ENCODE peak calls at places on chromosomes 2 and 18, in seven cellular contexts. K, R, P, E, A, V and H are unnamed samples.

GRCh38 chr2:64653174-64654062 is at the start of gene SERTAD2:
- DNase-seq in K (peak), R (peak), P (peak), E (peak), A (peak), V (peak), H (peak)

GRCh38 chr18:676747-677544 is 19.5 kb downstream of the TYMS start:
- DNase-seq in K (no peak), R (no peak), P (no peak), E (no peak), A (no peak), V (no peak), H (no peak)

GRCh38 chr2:27024188-27024587 is 8.6 kb upstream of the TMEM214 start:
- DNase-seq in K (peak), R (no peak), P (no peak), E (no peak), A (no peak), V (no peak), H (no peak)

GRCh38 chr2:43402452-43402937 is 176.1 kb upstream of the ZFP36L2 start:
- DNase-seq in K (no peak), R (no peak), P (no peak), E (no peak), A (no peak), V (peak), H (no peak)

GRCh38 chr2:85534099-85534498 is 4.9 kb upstream of the MAT2A start:
- DNase-seq in K (no peak), R (no peak), P (no peak), E (no peak), A (no peak), V (no peak), H (no peak)

GRCh38 chr2:102424754-102425153 is 1.8 kb downstream of the IL18RAP start:
- DNase-seq in K (no peak), R (no peak), P (no peak), E (no peak), A (no peak), V (no peak), H (no peak)

GRCh38 chr18:666177-666576 is 8.7 kb downstream of the TYMS start:
- DNase-seq in K (no peak), R (no peak), P (no peak), E (no peak), A (no peak), V (no peak), H (no peak)

GRCh38 chr2:62309465-62310091 is 113.7 kb downstream of the B3GNT2 start:
- DNase-seq in K (no peak), R (no peak), P (peak), E (no peak), A (peak), V (no peak), H (no peak)

GRCh38 chr18:23887493-23887892 is 127.1 kb upstream of the TTC39C start:
- DNase-seq in K (no peak), R (no peak), P (peak), E (no peak), A (no peak), V (peak), H (no peak)

GRCh38 chr2:26557244-26557925 is 79.5 kb upstream of the OTOF start:
- DNase-seq in K (no peak), R (peak), P (no peak), E (no peak), A (no peak), V (no peak), H (no peak)

GRCh38 chr2:186477782-186478181 is 8.3 kb upstream of the ZC3H15 start:
- DNase-seq in K (no peak), R (no peak), P (no peak), E (no peak), A (no peak), V (no peak), H (no peak)

GRCh38 chr2:176080540-176081355 is 3.0 kb downstream of the EVX2 start:
- DNase-seq in K (no peak), R (peak), P (no peak), E (no peak), A (no peak), V (no peak), H (no peak)

GRCh38 chr2:241804326-241805276 is 4.4 kb upstream of the NEU4 start:
- DNase-seq in K (no peak), R (peak), P (peak), E (no peak), A (no peak), V (peak), H (no peak)

GRCh38 chr18:42414756-42415454 is 459.9 kb downstream of the PIK3C3 start:
- DNase-seq in K (no peak), R (no peak), P (peak), E (peak), A (no peak), V (peak), H (peak)

GRCh38 chr2:120858361-120858760 is 122.7 kb downstream of the GLI2 start:
- DNase-seq in K (no peak), R (no peak), P (no peak), E (no peak), A (no peak), V (no peak), H (no peak)

GRCh38 chr2:36734304-36734703 is 37.8 kb downstream of the VIT start:
- DNase-seq in K (no peak), R (no peak), P (peak), E (no peak), A (no peak), V (peak), H (no peak)

GRCh38 chr2:117902933-117903332 is 88.4 kb downstream of the DDX18 start:
- DNase-seq in K (no peak), R (no peak), P (no peak), E (no peak), A (no peak), V (no peak), H (no peak)

GRCh38 chr18:21123290-21123926 is 11.8 kb upstream of the ROCK1 start:
- DNase-seq in K (no peak), R (no peak), P (no peak), E (no peak), A (no peak), V (no peak), H (no peak)

GRCh38 chr18:8332286-8332685 is 277.0 kb upstream of the RAB12 start:
- DNase-seq in K (no peak), R (no peak), P (no peak), E (no peak), A (no peak), V (no peak), H (no peak)

GRCh38 chr18:56676639-56677038 is 25.5 kb downstream of the WDR7 start:
- DNase-seq in K (no peak), R (no peak), P (no peak), E (no peak), A (peak), V (no peak), H (no peak)

GRCh38 chr2:240439698-240440151 is 4.3 kb downstream of the GPC1 start:
- DNase-seq in K (no peak), R (peak), P (no peak), E (no peak), A (no peak), V (no peak), H (no peak)

GRCh38 chr2:126890962-126891450 is 7.7 kb upstream of the TEX51 start:
- DNase-seq in K (no peak), R (no peak), P (no peak), E (no peak), A (no peak), V (no peak), H (no peak)

GRCh38 chr2:122136071-122136470 is 380.6 kb downstream of the TSN start:
- DNase-seq in K (peak), R (no peak), P (peak), E (no peak), A (no peak), V (peak), H (no peak)

GRCh38 chr2:161206491-161207032 is 46.3 kb downstream of the TANK start:
- DNase-seq in K (no peak), R (no peak), P (peak), E (no peak), A (no peak), V (no peak), H (no peak)

GRCh38 chr2:190838492-190838910 is 42.1 kb upstream of the GLS start:
- DNase-seq in K (no peak), R (no peak), P (peak), E (no peak), A (no peak), V (peak), H (peak)

GRCh38 chr18:3211236-3211992 is 8.4 kb downstream of the MYOM1 start:
- DNase-seq in K (no peak), R (no peak), P (peak), E (no peak), A (peak), V (peak), H (peak)

GRCh38 chr2:238938460-238939055 is 90.7 kb downstream of the TWIST2 start:
- DNase-seq in K (no peak), R (peak), P (peak), E (peak), A (peak), V (peak), H (peak)

GRCh38 chr2:238277695-238278094 is 10.7 kb downstream of the PER2 start:
- DNase-seq in K (no peak), R (peak), P (no peak), E (no peak), A (no peak), V (no peak), H (no peak)

GRCh38 chr2:198928026-198928425 is 529.7 kb downstream of the SATB2 start:
- DNase-seq in K (no peak), R (peak), P (no peak), E (no peak), A (no peak), V (no peak), H (no peak)

GRCh38 chr2:173062806-173063205 is 12.8 kb upstream of the MAP3K20 start:
- DNase-seq in K (no peak), R (no peak), P (peak), E (no peak), A (no peak), V (no peak), H (no peak)

GRCh38 chr18:32086866-32087265 is 4.8 kb upstream of the RNF138 start:
- DNase-seq in K (no peak), R (no peak), P (peak), E (no peak), A (no peak), V (peak), H (peak)

GRCh38 chr2:239507576-239508258 is 106.9 kb upstream of the HDAC4 start:
- DNase-seq in K (no peak), R (no peak), P (no peak), E (no peak), A (no peak), V (no peak), H (no peak)

GRCh38 chr2:3664118-3664517 is 6.1 kb downstream of the ALLC start:
- DNase-seq in K (no peak), R (no peak), P (no peak), E (no peak), A (no peak), V (no peak), H (no peak)

GRCh38 chr2:151051584-151052220 is 210.0 kb downstream of the RBM43 start:
- DNase-seq in K (peak), R (no peak), P (peak), E (no peak), A (peak), V (peak), H (peak)

GRCh38 chr2:75340560-75340959 is 141.2 kb upstream of the TACR1 start:
- DNase-seq in K (no peak), R (no peak), P (no peak), E (no peak), A (no peak), V (peak), H (no peak)

GRCh38 chr2:187055463-187055862 is 206.5 kb upstream of the ZSWIM2 start:
- DNase-seq in K (no peak), R (no peak), P (peak), E (no peak), A (no peak), V (no peak), H (no peak)

GRCh38 chr2:205129531-205129930 is 552.8 kb upstream of the NRP2 start:
- DNase-seq in K (no peak), R (no peak), P (no peak), E (no peak), A (no peak), V (no peak), H (no peak)

GRCh38 chr18:77114564-77115391 is 17.8 kb downstream of the MBP start:
- DNase-seq in K (peak), R (peak), P (peak), E (peak), A (peak), V (peak), H (peak)

GRCh38 chr2:239186516-239186915 is 214.3 kb downstream of the HDAC4 start:
- DNase-seq in K (no peak), R (no peak), P (no peak), E (no peak), A (no peak), V (no peak), H (no peak)

GRCh38 chr18:62452280-62452824 is 70.5 kb upstream of the ZCCHC2 start:
- DNase-seq in K (peak), R (no peak), P (peak), E (no peak), A (no peak), V (no peak), H (no peak)

DNA sequence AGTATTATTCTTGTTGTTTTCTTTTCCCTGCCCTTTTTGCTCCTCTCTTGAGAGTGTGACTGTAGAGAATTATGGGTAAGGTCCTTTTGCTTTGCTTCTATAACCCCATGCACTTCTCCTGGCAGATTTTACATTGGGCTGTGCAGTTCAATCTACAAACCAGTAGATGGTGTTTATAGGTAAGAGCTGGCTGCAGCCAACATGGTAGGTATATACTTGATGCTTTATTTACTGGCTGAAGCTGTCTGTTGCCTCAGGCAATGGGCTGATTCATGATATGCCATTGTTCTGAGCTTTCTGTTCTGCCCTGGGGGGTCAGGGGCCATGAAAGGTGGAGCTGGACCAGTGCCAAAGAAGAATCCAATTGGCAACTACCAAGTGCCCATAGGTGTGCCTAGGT is 48.3 kb upstream of the MYL1 start:
- DNase-seq in K (no peak), R (no peak), P (no peak), E (no peak), A (no peak), V (no peak), H (no peak)
- TF ChIP-seq CTCF in K (no peak), R (no peak), P (no peak), E (no peak), A (peak), V (no peak), H (no peak)

GRCh38 chr2:113768770-113769169 is 12.3 kb upstream of the SLC35F5 start:
- DNase-seq in K (no peak), R (no peak), P (no peak), E (no peak), A (no peak), V (peak), H (no peak)
- H3K4me3 ChIP-seq in K (no peak), R (no peak), P (no peak), E (no peak), A (no peak), V (no peak), H (no peak)

DNA sequence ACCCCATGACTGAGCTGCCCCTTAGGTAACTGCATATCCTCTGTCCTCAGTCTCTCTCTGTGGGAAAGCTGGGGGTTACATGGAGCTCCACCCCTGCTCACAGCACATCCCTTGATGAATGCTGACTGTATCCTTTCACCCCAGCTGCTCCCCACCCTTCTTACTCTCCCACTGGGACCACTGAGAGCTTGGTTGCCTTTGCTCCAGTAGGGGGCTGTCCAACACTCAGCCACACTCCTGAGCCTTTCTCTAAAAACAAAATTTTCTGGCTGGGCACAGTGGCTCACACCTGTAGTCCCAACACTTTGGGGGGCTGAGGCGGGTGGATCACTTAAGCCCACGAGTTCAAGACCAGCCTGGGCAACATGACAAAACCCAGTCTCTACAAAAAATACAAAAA is 89.2 kb upstream of the MSH2 start:
- DNase-seq in K (no peak), R (no peak), P (no peak), E (no peak), A (no peak), V (no peak), H (no peak)
- TF ChIP-seq CTCF in K (no peak), R (no peak), P (no peak), E (no peak), A (no peak), V (no peak), H (peak)

DNA sequence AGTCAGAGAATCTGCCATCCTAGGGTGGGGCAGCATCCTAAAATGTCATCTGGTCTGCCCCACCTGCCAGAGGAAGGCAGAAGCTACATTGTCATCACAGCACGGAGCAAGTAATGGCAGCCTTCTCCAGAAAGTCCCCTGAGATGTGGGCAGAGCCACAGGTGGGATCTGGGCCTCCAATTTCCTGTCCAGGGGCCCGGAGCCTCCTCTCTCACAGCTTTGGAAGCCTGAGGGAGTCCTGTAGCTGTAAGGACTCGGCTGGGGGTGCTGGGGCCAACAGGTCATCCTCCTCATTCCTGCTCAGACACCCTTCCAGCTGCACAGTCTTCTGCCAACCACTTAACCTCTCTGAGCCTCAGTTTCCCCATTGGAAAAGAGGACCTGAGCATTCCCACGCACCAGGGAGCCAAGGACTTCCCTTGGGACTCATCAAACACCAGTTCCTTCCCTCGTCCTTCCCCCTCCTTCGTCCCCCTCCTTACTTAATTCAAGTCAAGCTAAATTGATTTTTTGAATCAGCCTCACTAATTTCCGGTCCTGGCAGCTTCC is 48.6 kb upstream of the ID2 start:
- DNase-seq in K (peak), R (peak), P (no peak), E (no peak), A (no peak), V (no peak), H (no peak)
- H3K4me3 ChIP-seq in K (peak), R (no peak), P (no peak), E (no peak), A (no peak), V (peak), H (no peak)

DNA sequence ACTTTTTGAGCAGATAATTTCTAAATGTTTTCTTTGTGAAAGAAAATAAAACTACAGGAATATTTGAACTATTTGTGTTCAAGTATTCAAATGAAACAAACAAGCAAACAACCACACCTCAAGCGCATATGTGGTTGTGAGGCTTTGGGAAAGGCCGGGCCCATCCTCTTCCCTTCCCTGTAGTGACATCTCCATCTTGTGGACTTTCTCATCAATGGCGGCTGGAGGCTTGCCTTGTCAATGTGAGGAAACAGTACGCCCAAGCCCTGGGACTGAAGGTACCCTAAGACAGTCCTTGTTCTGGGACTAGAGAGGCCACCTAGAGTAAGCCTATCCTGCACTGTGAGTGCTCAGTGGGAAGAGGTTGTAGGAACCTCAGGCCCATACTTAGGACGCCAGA is 166.8 kb downstream of the TPGS2 start:
- DNase-seq in K (no peak), R (no peak), P (peak), E (no peak), A (no peak), V (no peak), H (no peak)
- TF ChIP-seq CTCF in K (no peak), R (no peak), P (peak), E (no peak), A (peak), V (peak), H (peak)

GRCh38 chr2:174979996-174980395 is 25.2 kb downstream of the CHN1 start:
- DNase-seq in K (no peak), R (no peak), P (peak), E (no peak), A (no peak), V (no peak), H (no peak)
- H3K4me3 ChIP-seq in K (no peak), R (no peak), P (no peak), E (no peak), A (no peak), V (no peak), H (no peak)

DNA sequence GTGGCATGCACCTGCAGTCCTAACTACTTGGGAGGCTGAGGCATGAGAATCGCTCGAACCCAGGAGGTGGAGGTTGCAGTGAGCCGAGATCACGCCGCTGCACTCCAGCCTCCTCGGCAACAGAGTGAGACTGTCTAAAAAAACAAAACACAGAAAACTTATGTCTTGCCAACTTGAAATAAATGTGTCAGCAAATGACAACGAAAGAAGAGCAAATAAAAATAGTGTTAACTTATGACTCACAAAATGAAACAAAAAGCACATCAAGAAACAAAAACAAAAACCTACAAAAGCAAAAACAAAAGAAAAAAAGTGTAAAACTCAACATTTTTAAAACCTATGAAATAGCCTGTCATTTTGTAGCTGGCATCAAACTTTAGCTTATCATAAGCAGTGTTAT is 65.2 kb downstream of the KCNH7 start:
- DNase-seq in K (no peak), R (no peak), P (no peak), E (no peak), A (no peak), V (no peak), H (no peak)
- TF ChIP-seq CTCF in K (no peak), R (no peak), P (no peak), E (no peak), A (no peak), V (no peak), H (no peak)

DNA sequence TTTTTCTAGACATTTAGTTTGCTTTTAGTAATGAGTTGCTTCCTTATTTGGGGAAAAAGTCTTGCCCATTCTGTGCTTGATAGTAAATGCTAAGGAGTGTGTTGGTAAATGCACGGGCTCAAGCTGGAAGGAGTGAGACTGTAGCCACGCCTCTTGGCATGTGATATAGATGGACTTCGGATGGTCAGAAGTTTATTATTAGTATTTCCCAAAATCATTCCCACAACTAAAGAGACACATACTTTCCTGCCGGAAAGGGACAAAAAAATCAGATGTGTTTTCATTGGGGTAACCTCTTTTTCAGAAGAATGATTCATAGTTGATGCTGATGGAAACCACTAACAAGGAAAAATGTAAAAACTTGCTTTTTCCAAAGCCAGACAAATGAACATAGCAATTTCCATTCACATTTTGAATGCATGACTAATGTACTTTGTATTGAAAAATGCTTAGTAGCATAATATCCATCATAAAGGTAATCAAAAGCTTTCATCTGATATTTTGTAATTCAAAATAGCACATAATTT is 133.2 kb downstream of the ZNF532 start:
- DNase-seq in K (no peak), R (no peak), P (peak), E (peak), A (peak), V (peak), H (peak)
- H3K4me3 ChIP-seq in K (no peak), R (no peak), P (no peak), E (peak), A (no peak), V (no peak), H (no peak)

GRCh38 chr2:21317131-21317530 is 193.4 kb downstream of the TDRD15 start:
- DNase-seq in K (peak), R (no peak), P (peak), E (peak), A (peak), V (no peak), H (peak)
- TF ChIP-seq CTCF in K (peak), R (peak), P (no peak), E (peak), A (peak), V (peak), H (peak)